ENCODE peak calls at places on chromosomes 5 and 9, in nine cellular contexts. U, S, M, T, V, P, W, O and F are unnamed samples.

GRCh38 chr9:111839387-111839786 is 44.6 kb upstream of the SHOC1 start:
- DNase-seq in U (no peak), S (no peak), M (peak; percentile 44), T (no peak), V (peak; percentile 79), P (no peak), W (peak; percentile 27), O (peak; percentile 31), F (no peak)

GRCh38 chr9:132210472-132211145 is 48.8 kb downstream of the NTNG2 start:
- DNase-seq in U (no peak), S (no peak), M (no peak), T (no peak), V (peak; percentile 80), P (no peak), W (peak; percentile 57), O (no peak), F (no peak)

GRCh38 chr9:17503196-17503595 is 75.7 kb upstream of the SH3GL2 start:
- DNase-seq in U (no peak), S (no peak), M (no peak), T (no peak), V (no peak), P (no peak), W (no peak), O (no peak), F (no peak)

GRCh38 chr5:108345541-108346171 is 36.2 kb downstream of the FBXL17 start:
- DNase-seq in U (no peak), S (peak; percentile 22), M (peak; percentile 19), T (peak; percentile 7), V (peak; percentile 62), P (peak; percentile 21), W (peak; percentile 77), O (peak; percentile 64), F (no peak)

GRCh38 chr5:59562756-59563389 is 330.7 kb downstream of the PDE4D start:
- DNase-seq in U (no peak), S (no peak), M (peak; percentile 45), T (no peak), V (peak; percentile 23), P (peak; percentile 43), W (peak; percentile 69), O (peak; percentile 85), F (peak; percentile 40)

GRCh38 chr9:74821636-74822035 is 66.1 kb downstream of the TRPM6 start:
- DNase-seq in U (no peak), S (no peak), M (no peak), T (no peak), V (no peak), P (no peak), W (no peak), O (no peak), F (no peak)

GRCh38 chr9:81687521-81688261 is 1.7 kb downstream of the TLE1 start:
- DNase-seq in U (peak; percentile 48), S (no peak), M (peak; percentile 15), T (no peak), V (no peak), P (no peak), W (peak; percentile 23), O (peak; percentile 47), F (peak; percentile 28)

GRCh38 chr5:148786456-148786855 is 40.0 kb upstream of the ADRB2 start:
- DNase-seq in U (no peak), S (no peak), M (no peak), T (no peak), V (no peak), P (no peak), W (peak; percentile 33), O (no peak), F (no peak)

GRCh38 chr9:113807173-113808061 is 68.7 kb upstream of the ZNF618 start:
- DNase-seq in U (peak; percentile 28), S (peak; percentile 87), M (peak; percentile 73), T (no peak), V (peak; percentile 68), P (no peak), W (peak; percentile 64), O (peak; percentile 61), F (peak; percentile 25)